ENCODE peak calls at places on chromosome 21, in nine cellular contexts. One of them, this sample, is unnamed.

GRCh38 chr21:30935121-30935888 is 53.9 kb upstream of the KRTAP11-1 start:
- DNase-seq in CD4-positive, CD25-positive, alpha-beta regulatory T cell: no peak
- DNase-seq in pancreas: no peak
- DNase-seq in substantia nigra: no peak
- DNase-seq in psoas muscle: no peak
- DNase-seq in amniotic epithelial cell: no peak
- DNase-seq in G401: no peak
- DNase-seq in NCI-H748 treated with DMSO at 0.1 percent for 48 hours: no peak
- DNase-seq in EL: no peak
- DNase-seq in this sample: no peak

GRCh38 chr21:14712121-14712520 is 166.0 kb upstream of the SAMSN1 start:
- DNase-seq in CD4-positive, CD25-positive, alpha-beta regulatory T cell: no peak
- DNase-seq in pancreas: no peak
- DNase-seq in substantia nigra: no peak
- DNase-seq in psoas muscle: no peak
- DNase-seq in amniotic epithelial cell: no peak
- DNase-seq in G401: no peak
- DNase-seq in NCI-H748 treated with DMSO at 0.1 percent for 48 hours: no peak
- DNase-seq in EL: peak; percentile 38
- DNase-seq in this sample: no peak

GRCh38 chr21:38404134-38404533 is 94.1 kb downstream of the ERG start:
- DNase-seq in CD4-positive, CD25-positive, alpha-beta regulatory T cell: no peak
- DNase-seq in pancreas: no peak
- DNase-seq in substantia nigra: no peak
- DNase-seq in psoas muscle: no peak
- DNase-seq in amniotic epithelial cell: no peak
- DNase-seq in G401: no peak
- DNase-seq in NCI-H748 treated with DMSO at 0.1 percent for 48 hours: no peak
- DNase-seq in EL: no peak
- DNase-seq in this sample: no peak

GRCh38 chr21:33299181-33299752 is 25.5 kb upstream of the IFNAR1 start:
- DNase-seq in CD4-positive, CD25-positive, alpha-beta regulatory T cell: no peak
- DNase-seq in pancreas: no peak
- DNase-seq in substantia nigra: no peak
- DNase-seq in psoas muscle: no peak
- DNase-seq in amniotic epithelial cell: no peak
- DNase-seq in G401: no peak
- DNase-seq in NCI-H748 treated with DMSO at 0.1 percent for 48 hours: no peak
- DNase-seq in EL: no peak
- DNase-seq in this sample: no peak

GRCh38 chr21:32726742-32727477 is 903 bp downstream of the SYNJ1 start:
- DNase-seq in CD4-positive, CD25-positive, alpha-beta regulatory T cell: no peak
- DNase-seq in pancreas: peak; percentile 46
- DNase-seq in substantia nigra: peak; percentile 3
- DNase-seq in psoas muscle: no peak
- DNase-seq in amniotic epithelial cell: peak; percentile 16
- DNase-seq in G401: peak; percentile 55
- DNase-seq in NCI-H748 treated with DMSO at 0.1 percent for 48 hours: peak; percentile 9
- DNase-seq in EL: peak; percentile 47
- DNase-seq in this sample: no peak

GRCh38 chr21:36976882-36977651 is 10.6 kb upstream of the HLCS start:
- DNase-seq in CD4-positive, CD25-positive, alpha-beta regulatory T cell: no peak
- DNase-seq in pancreas: peak; percentile 60
- DNase-seq in substantia nigra: no peak
- DNase-seq in psoas muscle: no peak
- DNase-seq in amniotic epithelial cell: peak; percentile 74
- DNase-seq in G401: peak; percentile 75
- DNase-seq in NCI-H748 treated with DMSO at 0.1 percent for 48 hours: peak; percentile 77
- DNase-seq in EL: peak; percentile 83
- DNase-seq in this sample: no peak

GRCh38 chr21:41715649-41716321 is 51.1 kb downstream of the RIPK4 start:
- DNase-seq in CD4-positive, CD25-positive, alpha-beta regulatory T cell: no peak
- DNase-seq in pancreas: peak; percentile 35
- DNase-seq in substantia nigra: no peak
- DNase-seq in psoas muscle: no peak
- DNase-seq in amniotic epithelial cell: peak; percentile 15
- DNase-seq in G401: no peak
- DNase-seq in NCI-H748 treated with DMSO at 0.1 percent for 48 hours: no peak
- DNase-seq in EL: no peak
- DNase-seq in this sample: no peak

GRCh38 chr21:19864456-19864855 is 1133.8 kb upstream of the NCAM2 start:
- DNase-seq in CD4-positive, CD25-positive, alpha-beta regulatory T cell: no peak
- DNase-seq in pancreas: no peak
- DNase-seq in substantia nigra: no peak
- DNase-seq in psoas muscle: no peak
- DNase-seq in amniotic epithelial cell: no peak
- DNase-seq in G401: no peak
- DNase-seq in NCI-H748 treated with DMSO at 0.1 percent for 48 hours: peak; percentile 23
- DNase-seq in EL: no peak
- DNase-seq in this sample: no peak

GRCh38 chr21:43991447-43991991 is 20.6 kb upstream of the TRAPPC10 start:
- DNase-seq in CD4-positive, CD25-positive, alpha-beta regulatory T cell: no peak
- DNase-seq in pancreas: no peak
- DNase-seq in substantia nigra: no peak
- DNase-seq in psoas muscle: peak; percentile 44
- DNase-seq in amniotic epithelial cell: peak; percentile 63
- DNase-seq in G401: no peak
- DNase-seq in NCI-H748 treated with DMSO at 0.1 percent for 48 hours: no peak
- DNase-seq in EL: no peak
- DNase-seq in this sample: no peak

GRCh38 chr21:28758042-28758882 is 234.4 kb downstream of the LTN1 start:
- DNase-seq in CD4-positive, CD25-positive, alpha-beta regulatory T cell: no peak
- DNase-seq in pancreas: no peak
- DNase-seq in substantia nigra: no peak
- DNase-seq in psoas muscle: no peak
- DNase-seq in amniotic epithelial cell: no peak
- DNase-seq in G401: no peak
- DNase-seq in NCI-H748 treated with DMSO at 0.1 percent for 48 hours: no peak
- DNase-seq in EL: no peak
- DNase-seq in this sample: no peak

GRCh38 chr21:43884012-43884860 is 19.2 kb downstream of the AGPAT3 start:
- DNase-seq in CD4-positive, CD25-positive, alpha-beta regulatory T cell: no peak
- DNase-seq in pancreas: peak; percentile 48
- DNase-seq in substantia nigra: no peak
- DNase-seq in psoas muscle: peak; percentile 51
- DNase-seq in amniotic epithelial cell: peak; percentile 59
- DNase-seq in G401: no peak
- DNase-seq in NCI-H748 treated with DMSO at 0.1 percent for 48 hours: no peak
- DNase-seq in EL: no peak
- DNase-seq in this sample: no peak

GRCh38 chr21:25402134-25402957 is 204.9 kb downstream of the MRPL39 start:
- DNase-seq in CD4-positive, CD25-positive, alpha-beta regulatory T cell: no peak
- DNase-seq in pancreas: no peak
- DNase-seq in substantia nigra: no peak
- DNase-seq in psoas muscle: no peak
- DNase-seq in amniotic epithelial cell: no peak
- DNase-seq in G401: no peak
- DNase-seq in NCI-H748 treated with DMSO at 0.1 percent for 48 hours: no peak
- DNase-seq in EL: no peak
- DNase-seq in this sample: no peak

GRCh38 chr21:44728716-44729115 is 17.3 kb upstream of the TSPEAR start:
- DNase-seq in CD4-positive, CD25-positive, alpha-beta regulatory T cell: no peak
- DNase-seq in pancreas: no peak
- DNase-seq in substantia nigra: no peak
- DNase-seq in psoas muscle: no peak
- DNase-seq in amniotic epithelial cell: no peak
- DNase-seq in G401: no peak
- DNase-seq in NCI-H748 treated with DMSO at 0.1 percent for 48 hours: no peak
- DNase-seq in EL: no peak
- DNase-seq in this sample: no peak

GRCh38 chr21:30625449-30625848 is 5.0 kb downstream of the KRTAP20-4 start:
- DNase-seq in CD4-positive, CD25-positive, alpha-beta regulatory T cell: no peak
- DNase-seq in pancreas: no peak
- DNase-seq in substantia nigra: no peak
- DNase-seq in psoas muscle: no peak
- DNase-seq in amniotic epithelial cell: no peak
- DNase-seq in G401: no peak
- DNase-seq in NCI-H748 treated with DMSO at 0.1 percent for 48 hours: no peak
- DNase-seq in EL: no peak
- DNase-seq in this sample: no peak

GRCh38 chr21:33428669-33429068 is 25.5 kb downstream of the IFNGR2 start:
- DNase-seq in CD4-positive, CD25-positive, alpha-beta regulatory T cell: no peak
- DNase-seq in pancreas: no peak
- DNase-seq in substantia nigra: no peak
- DNase-seq in psoas muscle: no peak
- DNase-seq in amniotic epithelial cell: no peak
- DNase-seq in G401: no peak
- DNase-seq in NCI-H748 treated with DMSO at 0.1 percent for 48 hours: no peak
- DNase-seq in EL: peak; percentile 66
- DNase-seq in this sample: no peak

GRCh38 chr21:15088483-15088882 is 23.7 kb upstream of the NRIP1 start:
- DNase-seq in CD4-positive, CD25-positive, alpha-beta regulatory T cell: no peak
- DNase-seq in pancreas: no peak
- DNase-seq in substantia nigra: no peak
- DNase-seq in psoas muscle: no peak
- DNase-seq in amniotic epithelial cell: no peak
- DNase-seq in G401: no peak
- DNase-seq in NCI-H748 treated with DMSO at 0.1 percent for 48 hours: no peak
- DNase-seq in EL: no peak
- DNase-seq in this sample: no peak

GRCh38 chr21:35969281-35969680 is 91.0 kb downstream of the SETD4 start:
- DNase-seq in CD4-positive, CD25-positive, alpha-beta regulatory T cell: no peak
- DNase-seq in pancreas: no peak
- DNase-seq in substantia nigra: no peak
- DNase-seq in psoas muscle: no peak
- DNase-seq in amniotic epithelial cell: no peak
- DNase-seq in G401: no peak
- DNase-seq in NCI-H748 treated with DMSO at 0.1 percent for 48 hours: no peak
- DNase-seq in EL: no peak
- DNase-seq in this sample: no peak

GRCh38 chr21:37870229-37870628 is 46.0 kb downstream of the KCNJ6 start:
- DNase-seq in CD4-positive, CD25-positive, alpha-beta regulatory T cell: no peak
- DNase-seq in pancreas: no peak
- DNase-seq in substantia nigra: no peak
- DNase-seq in psoas muscle: no peak
- DNase-seq in amniotic epithelial cell: no peak
- DNase-seq in G401: peak; percentile 41
- DNase-seq in NCI-H748 treated with DMSO at 0.1 percent for 48 hours: peak; percentile 3
- DNase-seq in EL: no peak
- DNase-seq in this sample: no peak

GRCh38 chr21:46096997-46097825 is 701 bp upstream of the COL6A2 start:
- DNase-seq in CD4-positive, CD25-positive, alpha-beta regulatory T cell: no peak
- DNase-seq in pancreas: peak; percentile 6
- DNase-seq in substantia nigra: no peak
- DNase-seq in psoas muscle: peak; percentile 53
- DNase-seq in amniotic epithelial cell: no peak
- DNase-seq in G401: no peak
- DNase-seq in NCI-H748 treated with DMSO at 0.1 percent for 48 hours: no peak
- DNase-seq in EL: peak; percentile 16
- DNase-seq in this sample: peak; percentile 30

GRCh38 chr21:30206551-30207251 is 9.2 kb downstream of the CLDN8 start:
- DNase-seq in CD4-positive, CD25-positive, alpha-beta regulatory T cell: no peak
- DNase-seq in pancreas: no peak
- DNase-seq in substantia nigra: no peak
- DNase-seq in psoas muscle: no peak
- DNase-seq in amniotic epithelial cell: no peak
- DNase-seq in G401: no peak
- DNase-seq in NCI-H748 treated with DMSO at 0.1 percent for 48 hours: no peak
- DNase-seq in EL: no peak
- DNase-seq in this sample: no peak

GRCh38 chr21:41425954-41426655 is at the start of gene MX1:
- DNase-seq in CD4-positive, CD25-positive, alpha-beta regulatory T cell: peak; percentile 73
- DNase-seq in pancreas: peak; percentile 58
- DNase-seq in substantia nigra: no peak
- DNase-seq in psoas muscle: peak; percentile 82
- DNase-seq in amniotic epithelial cell: peak; percentile 23
- DNase-seq in G401: peak; percentile 10
- DNase-seq in NCI-H748 treated with DMSO at 0.1 percent for 48 hours: no peak
- DNase-seq in EL: peak; percentile 89
- DNase-seq in this sample: peak; percentile 86

GRCh38 chr21:45076245-45076661 is 1.9 kb downstream of the ADARB1 start:
- DNase-seq in CD4-positive, CD25-positive, alpha-beta regulatory T cell: no peak
- DNase-seq in pancreas: no peak
- DNase-seq in substantia nigra: no peak
- DNase-seq in psoas muscle: no peak
- DNase-seq in amniotic epithelial cell: peak; percentile 76
- DNase-seq in G401: no peak
- DNase-seq in NCI-H748 treated with DMSO at 0.1 percent for 48 hours: no peak
- DNase-seq in EL: peak; percentile 62
- DNase-seq in this sample: no peak

GRCh38 chr21:33866851-33867250 is 48.8 kb downstream of the ATP5PO start:
- DNase-seq in CD4-positive, CD25-positive, alpha-beta regulatory T cell: no peak
- DNase-seq in pancreas: no peak
- DNase-seq in substantia nigra: no peak
- DNase-seq in psoas muscle: no peak
- DNase-seq in amniotic epithelial cell: peak; percentile 54
- DNase-seq in G401: no peak
- DNase-seq in NCI-H748 treated with DMSO at 0.1 percent for 48 hours: no peak
- DNase-seq in EL: peak; percentile 74
- DNase-seq in this sample: no peak

GRCh38 chr21:14889080-14889805 is 175.6 kb downstream of the NRIP1 start:
- DNase-seq in CD4-positive, CD25-positive, alpha-beta regulatory T cell: no peak
- DNase-seq in pancreas: no peak
- DNase-seq in substantia nigra: no peak
- DNase-seq in psoas muscle: no peak
- DNase-seq in amniotic epithelial cell: peak; percentile 97
- DNase-seq in G401: no peak
- DNase-seq in NCI-H748 treated with DMSO at 0.1 percent for 48 hours: peak; percentile 34
- DNase-seq in EL: peak; percentile 76
- DNase-seq in this sample: no peak

GRCh38 chr21:42233067-42233981 is 14.4 kb downstream of the ABCG1 start:
- DNase-seq in CD4-positive, CD25-positive, alpha-beta regulatory T cell: peak; percentile 78
- DNase-seq in pancreas: peak; percentile 46
- DNase-seq in substantia nigra: no peak
- DNase-seq in psoas muscle: peak; percentile 93
- DNase-seq in amniotic epithelial cell: peak; percentile 92
- DNase-seq in G401: peak; percentile 51
- DNase-seq in NCI-H748 treated with DMSO at 0.1 percent for 48 hours: no peak
- DNase-seq in EL: no peak
- DNase-seq in this sample: peak; percentile 82

GRCh38 chr21:45972353-45972715 is 9.2 kb upstream of the COL6A1 start:
- DNase-seq in CD4-positive, CD25-positive, alpha-beta regulatory T cell: no peak
- DNase-seq in pancreas: no peak
- DNase-seq in substantia nigra: no peak
- DNase-seq in psoas muscle: no peak
- DNase-seq in amniotic epithelial cell: no peak
- DNase-seq in G401: no peak
- DNase-seq in NCI-H748 treated with DMSO at 0.1 percent for 48 hours: no peak
- DNase-seq in EL: no peak
- DNase-seq in this sample: peak; percentile 71

GRCh38 chr21:32990666-32991065 is 35.1 kb upstream of the OLIG2 start:
- DNase-seq in CD4-positive, CD25-positive, alpha-beta regulatory T cell: no peak
- DNase-seq in pancreas: no peak
- DNase-seq in substantia nigra: no peak
- DNase-seq in psoas muscle: no peak
- DNase-seq in amniotic epithelial cell: no peak
- DNase-seq in G401: no peak
- DNase-seq in NCI-H748 treated with DMSO at 0.1 percent for 48 hours: no peak
- DNase-seq in EL: no peak
- DNase-seq in this sample: no peak

GRCh38 chr21:17105972-17106371 is 406.9 kb upstream of the CXADR start:
- DNase-seq in CD4-positive, CD25-positive, alpha-beta regulatory T cell: no peak
- DNase-seq in pancreas: no peak
- DNase-seq in substantia nigra: no peak
- DNase-seq in psoas muscle: no peak
- DNase-seq in amniotic epithelial cell: no peak
- DNase-seq in G401: no peak
- DNase-seq in NCI-H748 treated with DMSO at 0.1 percent for 48 hours: no peak
- DNase-seq in EL: no peak
- DNase-seq in this sample: no peak

GRCh38 chr21:14487490-14488432 is 58.4 kb downstream of the SAMSN1 start:
- DNase-seq in CD4-positive, CD25-positive, alpha-beta regulatory T cell: no peak
- DNase-seq in pancreas: no peak
- DNase-seq in substantia nigra: no peak
- DNase-seq in psoas muscle: no peak
- DNase-seq in amniotic epithelial cell: no peak
- DNase-seq in G401: no peak
- DNase-seq in NCI-H748 treated with DMSO at 0.1 percent for 48 hours: no peak
- DNase-seq in EL: no peak
- DNase-seq in this sample: no peak

GRCh38 chr21:35172231-35172630 is 123.1 kb upstream of the RUNX1 start:
- DNase-seq in CD4-positive, CD25-positive, alpha-beta regulatory T cell: no peak
- DNase-seq in pancreas: no peak
- DNase-seq in substantia nigra: no peak
- DNase-seq in psoas muscle: no peak
- DNase-seq in amniotic epithelial cell: no peak
- DNase-seq in G401: no peak
- DNase-seq in NCI-H748 treated with DMSO at 0.1 percent for 48 hours: no peak
- DNase-seq in EL: no peak
- DNase-seq in this sample: no peak

GRCh38 chr21:37045139-37045538 is 27.7 kb downstream of the PIGP start:
- DNase-seq in CD4-positive, CD25-positive, alpha-beta regulatory T cell: no peak
- DNase-seq in pancreas: no peak
- DNase-seq in substantia nigra: no peak
- DNase-seq in psoas muscle: no peak
- DNase-seq in amniotic epithelial cell: no peak
- DNase-seq in G401: no peak
- DNase-seq in NCI-H748 treated with DMSO at 0.1 percent for 48 hours: no peak
- DNase-seq in EL: no peak
- DNase-seq in this sample: no peak